ENCODE peak calls at places on chromosome 16, in nine cellular contexts. S is astrocyte of the spinal cord; D is spleen; A is fibroblast of the aortic adventitia; N is PC-3; Z is tibial artery; W is mesenchymal stem cell; X is A549; M is CD8-positive, alpha-beta T cell. O is an unnamed sample.

GRCh38 chr16:73483934-73484712 is 436.2 kb upstream of the ZFHX3 start:
- DNase-seq in S (no peak), D (no peak), A (no peak), N (no peak), Z (no peak), W (no peak), X (no peak), M (no peak), O (no peak)

GRCh38 chr16:53372942-53373871 is 61.1 kb upstream of the RBL2 start:
- DNase-seq in S (no peak), D (peak), A (no peak), N (peak), Z (no peak), W (no peak), X (peak), M (peak), O (peak)

GRCh38 chr16:25693621-25694020 is 1.9 kb downstream of the HS3ST4 start:
- DNase-seq in S (no peak), D (no peak), A (no peak), N (no peak), Z (no peak), W (no peak), X (no peak), M (no peak), O (no peak)

GRCh38 chr16:87761020-87761506 is 4.7 kb downstream of the KLHDC4 start:
- DNase-seq in S (no peak), D (no peak), A (no peak), N (no peak), Z (no peak), W (no peak), X (no peak), M (no peak), O (no peak)

GRCh38 chr16:25633549-25633948 is 58.2 kb upstream of the HS3ST4 start:
- DNase-seq in S (no peak), D (no peak), A (no peak), N (peak), Z (no peak), W (no peak), X (no peak), M (no peak), O (no peak)

GRCh38 chr16:21645261-21645721 is 7.1 kb downstream of the IGSF6 start:
- DNase-seq in S (peak), D (no peak), A (peak), N (no peak), Z (no peak), W (peak), X (no peak), M (no peak), O (no peak)

GRCh38 chr16:64196444-64196843 is 925.4 kb downstream of the CDH11 start:
- DNase-seq in S (peak), D (no peak), A (peak), N (no peak), Z (no peak), W (peak), X (no peak), M (no peak), O (no peak)

GRCh38 chr16:7363397-7364053 is 30.9 kb downstream of the RBFOX1 start:
- DNase-seq in S (no peak), D (no peak), A (no peak), N (no peak), Z (no peak), W (no peak), X (no peak), M (no peak), O (no peak)

GRCh38 chr16:64121473-64121872 is 1000.4 kb downstream of the CDH11 start:
- DNase-seq in S (peak), D (no peak), A (no peak), N (peak), Z (no peak), W (peak), X (no peak), M (no peak), O (no peak)

GRCh38 chr16:65284583-65284982 is 162.7 kb upstream of the CDH11 start:
- DNase-seq in S (no peak), D (no peak), A (peak), N (peak), Z (no peak), W (no peak), X (no peak), M (no peak), O (no peak)

GRCh38 chr16:55326261-55326802 is 2.3 kb downstream of the IRX6 start:
- DNase-seq in S (no peak), D (no peak), A (no peak), N (no peak), Z (no peak), W (no peak), X (no peak), M (no peak), O (no peak)

GRCh38 chr16:50684823-50685455 is 3.8 kb upstream of the SNX20 start:
- DNase-seq in S (no peak), D (no peak), A (no peak), N (no peak), Z (peak), W (no peak), X (no peak), M (no peak), O (no peak)

GRCh38 chr16:30449116-30449435 is 3.4 kb upstream of the SEPHS2 start:
- DNase-seq in S (no peak), D (no peak), A (no peak), N (no peak), Z (no peak), W (no peak), X (no peak), M (no peak), O (no peak)

GRCh38 chr16:90084215-90084614 is 7.1 kb upstream of the PRDM7 start:
- DNase-seq in S (no peak), D (no peak), A (no peak), N (no peak), Z (no peak), W (no peak), X (no peak), M (no peak), O (no peak)

GRCh38 chr16:50706250-50706649 is 12.8 kb downstream of the NOD2 start:
- DNase-seq in S (no peak), D (no peak), A (no peak), N (peak), Z (no peak), W (no peak), X (no peak), M (no peak), O (peak)

GRCh38 chr16:58021661-58022551 is 3.6 kb upstream of the MMP15 start:
- DNase-seq in S (peak), D (peak), A (peak), N (peak), Z (no peak), W (peak), X (no peak), M (no peak), O (no peak)

GRCh38 chr16:57304169-57305061 is 19.9 kb upstream of the PLLP start:
- DNase-seq in S (peak), D (peak), A (peak), N (peak), Z (peak), W (peak), X (peak), M (no peak), O (no peak)

GRCh38 chr16:54123766-54124165 is 162.8 kb downstream of the IRX3 start:
- DNase-seq in S (no peak), D (no peak), A (no peak), N (no peak), Z (no peak), W (no peak), X (no peak), M (no peak), O (no peak)

GRCh38 chr16:87993901-87994300 is 42.7 kb downstream of the BANP start:
- DNase-seq in S (no peak), D (no peak), A (no peak), N (no peak), Z (peak), W (no peak), X (no peak), M (no peak), O (no peak)

GRCh38 chr16:11499295-11500089 is 87.2 kb downstream of the LITAF start:
- DNase-seq in S (no peak), D (no peak), A (no peak), N (peak), Z (no peak), W (no peak), X (peak), M (no peak), O (no peak)

GRCh38 chr16:23924138-23924537 is 88.4 kb downstream of the PRKCB start:
- DNase-seq in S (no peak), D (no peak), A (no peak), N (no peak), Z (no peak), W (no peak), X (no peak), M (no peak), O (no peak)

GRCh38 chr16:1420111-1420539 is 422 bp downstream of the UQCC4 start:
- DNase-seq in S (no peak), D (no peak), A (no peak), N (no peak), Z (no peak), W (peak), X (no peak), M (no peak), O (no peak)

GRCh38 chr16:963913-964695 is 6.7 kb downstream of the LMF1 start:
- DNase-seq in S (peak), D (peak), A (peak), N (peak), Z (no peak), W (no peak), X (no peak), M (no peak), O (peak)

GRCh38 chr16:57132470-57132869 is 40.1 kb downstream of the CPNE2 start:
- DNase-seq in S (no peak), D (no peak), A (no peak), N (no peak), Z (no peak), W (no peak), X (no peak), M (no peak), O (no peak)

GRCh38 chr16:88882358-88883030 is 16.0 kb upstream of the PABPN1L start:
- DNase-seq in S (no peak), D (no peak), A (no peak), N (peak), Z (no peak), W (no peak), X (no peak), M (no peak), O (peak)

GRCh38 chr16:67006930-67007658 is 18.7 kb downstream of the CES4A start:
- DNase-seq in S (no peak), D (no peak), A (no peak), N (no peak), Z (no peak), W (peak), X (no peak), M (no peak), O (no peak)

GRCh38 chr16:51767564-51767963 is 616.5 kb upstream of the SALL1 start:
- DNase-seq in S (no peak), D (no peak), A (no peak), N (no peak), Z (no peak), W (no peak), X (no peak), M (no peak), O (no peak)

GRCh38 chr16:82657239-82657638 is 30.5 kb downstream of the CDH13 start:
- DNase-seq in S (peak), D (no peak), A (peak), N (peak), Z (no peak), W (peak), X (no peak), M (no peak), O (no peak)

GRCh38 chr16:82660078-82660645 is 33.4 kb downstream of the CDH13 start:
- DNase-seq in S (peak), D (no peak), A (peak), N (no peak), Z (no peak), W (peak), X (no peak), M (no peak), O (no peak)

GRCh38 chr16:82658796-82659195 is 32.0 kb downstream of the CDH13 start:
- DNase-seq in S (no peak), D (no peak), A (no peak), N (no peak), Z (no peak), W (no peak), X (no peak), M (no peak), O (no peak)

GRCh38 chr16:82655720-82656500 is 29.1 kb downstream of the CDH13 start:
- DNase-seq in S (no peak), D (no peak), A (no peak), N (no peak), Z (no peak), W (no peak), X (no peak), M (no peak), O (no peak)

DNA sequence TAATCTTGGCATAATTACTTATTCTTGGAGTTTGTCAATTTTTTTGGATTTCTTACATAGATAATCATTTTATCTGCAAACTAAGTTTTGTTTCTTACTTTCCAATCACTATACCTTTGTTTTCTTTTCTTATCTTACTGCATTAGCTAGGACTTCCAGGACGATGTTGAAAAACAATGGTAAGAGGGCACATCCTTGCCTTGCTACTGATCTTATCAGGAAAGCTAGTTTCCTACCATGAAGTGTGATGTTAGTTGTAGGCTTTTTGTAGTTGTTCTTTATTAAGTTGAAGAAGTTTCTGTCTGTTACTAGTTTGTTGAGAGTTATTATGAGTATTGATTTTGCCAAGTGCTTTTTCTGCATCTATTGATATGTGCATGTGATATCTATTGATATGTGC is 31.0 kb downstream of the CDH13 start:
- DNase-seq in S (no peak), D (no peak), A (peak), N (no peak), Z (no peak), W (no peak), X (no peak), M (no peak), O (no peak)
- H3K4me3 ChIP-seq in S (no peak), D (no peak), A (no peak), N (no peak), Z (no peak), W (no peak), X (no peak), M (no peak), O (no peak)

GRCh38 chr16:17470002-17470870 is 524 bp downstream of the XYLT1 start:
- DNase-seq in S (no peak), D (peak), A (peak), N (no peak), Z (peak), W (no peak), X (peak), M (no peak), O (no peak)
- H3K4me3 ChIP-seq in S (peak), D (peak), A (peak), N (no peak), Z (peak), W (peak), X (peak), M (peak), O (no peak)

GRCh38 chr16:79431923-79432322 is 168.6 kb downstream of the MAF start:
- DNase-seq in S (no peak), D (no peak), A (no peak), N (no peak), Z (no peak), W (no peak), X (no peak), M (no peak), O (no peak)
- H3K4me3 ChIP-seq in S (no peak), D (no peak), A (no peak), N (no peak), Z (no peak), W (no peak), X (no peak), M (no peak), O (no peak)

GRCh38 chr16:48383877-48384304 is 1.3 kb downstream of the SIAH1 start:
- DNase-seq in S (peak), D (no peak), A (no peak), N (peak), Z (no peak), W (peak), X (no peak), M (no peak), O (peak)

GRCh38 chr16:48384982-48385271 is 286 bp downstream of the SIAH1 start:
- DNase-seq in S (peak), D (no peak), A (no peak), N (no peak), Z (no peak), W (peak), X (no peak), M (no peak), O (no peak)

GRCh38 chr16:48385272-48385953 is at the start of gene SIAH1:
- DNase-seq in S (peak), D (peak), A (peak), N (peak), Z (peak), W (peak), X (peak), M (peak), O (no peak)

GRCh38 chr16:48383204-48383876 is 1.9 kb downstream of the SIAH1 start:
- DNase-seq in S (no peak), D (no peak), A (peak), N (no peak), Z (no peak), W (no peak), X (no peak), M (no peak), O (no peak)

DNA sequence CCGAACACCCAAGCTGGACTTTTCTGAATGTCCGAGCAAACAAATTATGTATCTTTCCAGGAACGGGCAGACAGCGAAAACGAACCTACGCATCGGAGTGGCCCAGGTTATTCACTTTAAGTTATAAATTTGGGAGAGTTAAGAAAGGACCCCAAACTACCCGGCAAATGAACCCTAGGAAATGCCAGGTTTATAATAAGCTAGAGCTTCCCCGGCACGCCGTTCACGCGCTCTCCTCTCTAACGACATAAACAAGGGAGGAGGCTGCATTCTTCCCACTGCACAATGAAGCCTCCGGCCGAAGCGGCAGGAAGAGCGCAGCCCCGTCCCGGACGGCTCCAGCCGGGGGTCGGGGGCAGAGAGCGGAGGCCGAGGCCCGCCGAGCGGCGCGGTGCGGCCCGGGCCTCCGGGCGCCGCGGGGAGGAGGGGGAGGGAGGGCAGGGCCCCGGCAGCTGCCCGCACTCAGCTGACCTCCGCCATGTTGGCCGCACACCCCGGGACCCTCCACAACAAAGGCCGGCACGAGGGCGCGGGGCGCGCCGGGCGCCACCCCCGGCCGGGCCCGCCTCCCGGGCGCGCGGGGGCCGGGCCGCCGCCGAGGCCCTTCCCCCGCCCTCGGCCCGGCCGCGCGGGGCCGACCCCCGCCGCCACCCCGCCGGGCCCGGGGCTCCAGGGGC is 770 bp downstream of the SIAH1 start:
- DNase-seq in S (peak), D (peak), A (peak), N (peak), Z (peak), W (peak), X (peak), M (no peak), O (no peak)
- H3K4me3 ChIP-seq in S (peak), D (peak), A (peak), N (peak), Z (peak), W (peak), X (peak), M (peak), O (peak)

GRCh38 chr16:46903255-46903905 is 19.2 kb downstream of the GPT2 start:
- DNase-seq in S (no peak), D (no peak), A (no peak), N (no peak), Z (no peak), W (no peak), X (no peak), M (no peak), O (no peak)

GRCh38 chr16:46899443-46900143 is 15.4 kb downstream of the GPT2 start:
- DNase-seq in S (no peak), D (no peak), A (no peak), N (no peak), Z (no peak), W (peak), X (no peak), M (no peak), O (no peak)

GRCh38 chr16:46898006-46898405 is 13.8 kb downstream of the GPT2 start:
- DNase-seq in S (no peak), D (no peak), A (no peak), N (no peak), Z (no peak), W (no peak), X (no peak), M (no peak), O (no peak)

GRCh38 chr16:46901709-46902108 is 17.5 kb downstream of the GPT2 start:
- DNase-seq in S (no peak), D (no peak), A (no peak), N (no peak), Z (no peak), W (no peak), X (no peak), M (no peak), O (no peak)

GRCh38 chr16:46900464-46901235 is 16.5 kb downstream of the GPT2 start:
- DNase-seq in S (no peak), D (no peak), A (no peak), N (no peak), Z (no peak), W (no peak), X (no peak), M (no peak), O (no peak)
- H3K4me3 ChIP-seq in S (no peak), D (no peak), A (no peak), N (no peak), Z (no peak), W (no peak), X (no peak), M (no peak), O (no peak)

O was measured in LNCaP clone FGC.